ENCODE peak calls at places on chromosome 4, in nine cellular contexts. L, K, V, D, Y, C, G, N and F are unnamed samples.

GRCh38 chr4:176256921-176257320 is 12.1 kb downstream of the ASB5 start:
- DNase-seq in L (no peak), K (no peak), V (no peak), D (peak; percentile 16), Y (no peak), C (no peak), G (peak; percentile 25), N (no peak), F (no peak)

GRCh38 chr4:54683616-54684346 is 26.0 kb downstream of the KIT start:
- DNase-seq in L (peak; percentile 46), K (peak; percentile 56), V (peak; percentile 32), D (peak; percentile 25), Y (no peak), C (no peak), G (peak; percentile 57), N (peak; percentile 58), F (peak; percentile 33)

GRCh38 chr4:156898373-156899117 is 73.1 kb downstream of the PDGFC start:
- DNase-seq in L (no peak), K (no peak), V (no peak), D (peak; percentile 18), Y (no peak), C (no peak), G (peak; percentile 52), N (no peak), F (no peak)

GRCh38 chr4:165970703-165971420 is 97.8 kb downstream of the TLL1 start:
- DNase-seq in L (no peak), K (no peak), V (no peak), D (no peak), Y (no peak), C (no peak), G (no peak), N (no peak), F (no peak)

GRCh38 chr4:100540156-100540555 is 22.3 kb upstream of the EMCN start:
- DNase-seq in L (no peak), K (peak; percentile 5), V (no peak), D (no peak), Y (no peak), C (no peak), G (no peak), N (no peak), F (no peak)

GRCh38 chr4:186021461-186022167 is 47.3 kb upstream of the TLR3 start:
- DNase-seq in L (no peak), K (peak; percentile 8), V (no peak), D (peak; percentile 43), Y (no peak), C (no peak), G (peak; percentile 77), N (no peak), F (no peak)

GRCh38 chr4:186192068-186192751 is 843 bp downstream of the CYP4V2 start:
- DNase-seq in L (no peak), K (peak; percentile 34), V (peak; percentile 11), D (peak; percentile 57), Y (peak; percentile 25), C (peak; percentile 4), G (peak; percentile 60), N (peak; percentile 17), F (no peak)

GRCh38 chr4:74365761-74366160 is 816 bp downstream of the EREG start:
- DNase-seq in L (no peak), K (no peak), V (no peak), D (peak; percentile 19), Y (no peak), C (no peak), G (no peak), N (no peak), F (no peak)

GRCh38 chr4:147480502-147480890 is 401 bp upstream of the EDNRA start:
- DNase-seq in L (no peak), K (no peak), V (no peak), D (no peak), Y (no peak), C (no peak), G (no peak), N (no peak), F (no peak)

GRCh38 chr4:97998203-97998602 is 145.1 kb downstream of the STPG2 start:
- DNase-seq in L (no peak), K (no peak), V (no peak), D (no peak), Y (no peak), C (no peak), G (no peak), N (no peak), F (no peak)

GRCh38 chr4:155906554-155907247 is 3.2 kb downstream of the TDO2 start:
- DNase-seq in L (no peak), K (no peak), V (no peak), D (peak; percentile 95), Y (peak; percentile 84), C (peak; percentile 97), G (peak; percentile 98), N (no peak), F (no peak)

GRCh38 chr4:52037730-52038108 is 380 bp downstream of the SGCB start:
- DNase-seq in L (peak; percentile 34), K (peak; percentile 34), V (no peak), D (peak; percentile 51), Y (no peak), C (peak; percentile 19), G (peak; percentile 50), N (no peak), F (no peak)

GRCh38 chr4:182188622-182189021 is 54.6 kb upstream of the TENM3 start:
- DNase-seq in L (no peak), K (no peak), V (no peak), D (peak; percentile 70), Y (no peak), C (no peak), G (no peak), N (no peak), F (no peak)

GRCh38 chr4:168514249-168514852 is 17.5 kb downstream of the PALLD start:
- DNase-seq in L (no peak), K (peak; percentile 10), V (no peak), D (peak; percentile 54), Y (no peak), C (peak; percentile 32), G (peak; percentile 75), N (no peak), F (peak; percentile 26)

GRCh38 chr4:113757486-113757885 is 4.1 kb downstream of the CAMK2D start:
- DNase-seq in L (no peak), K (no peak), V (no peak), D (no peak), Y (no peak), C (no peak), G (no peak), N (no peak), F (no peak)

GRCh38 chr4:22030321-22030720 is 81.7 kb upstream of the KCNIP4 start:
- DNase-seq in L (no peak), K (no peak), V (no peak), D (no peak), Y (no peak), C (no peak), G (no peak), N (no peak), F (no peak)

GRCh38 chr4:8818063-8818881 is 53.4 kb downstream of the HMX1 start:
- DNase-seq in L (peak; percentile 4), K (no peak), V (no peak), D (no peak), Y (no peak), C (no peak), G (no peak), N (no peak), F (peak; percentile 40)

GRCh38 chr4:87543835-87544461 is 14.8 kb upstream of the SPARCL1 start:
- DNase-seq in L (no peak), K (no peak), V (no peak), D (peak; percentile 57), Y (peak; percentile 41), C (peak; percentile 3), G (peak; percentile 77), N (no peak), F (no peak)